ENCODE peak calls at places on chromosomes 12 and 14, in seven cellular contexts. One of them, this sample, is unnamed.

GRCh38 chr12:11773889-11774677 is 124.6 kb downstream of the ETV6 start:
- DNase-seq in trophoblast cell: no peak
- DNase-seq in neuronal stem cell: no peak
- DNase-seq in IMR-90: no peak
- DNase-seq in mesenchymal stem cell: no peak
- DNase-seq in H1: no peak
- DNase-seq in H9: no peak
- DNase-seq in this sample: no peak

GRCh38 chr12:60148109-60148508 is 552.3 kb downstream of the SLC16A7 start:
- DNase-seq in H1: no peak
- DNase-seq in H9: no peak
- DNase-seq in IMR-90: peak
- DNase-seq in mesenchymal stem cell: peak
- DNase-seq in neuronal stem cell: no peak
- DNase-seq in trophoblast cell: no peak
- DNase-seq in this sample: no peak

GRCh38 chr14:68610251-68610793 is 182.5 kb downstream of the ZFP36L1 start:
- DNase-seq in trophoblast cell: no peak
- DNase-seq in neuronal stem cell: no peak
- DNase-seq in IMR-90: no peak
- DNase-seq in H1: no peak
- DNase-seq in mesenchymal stem cell: no peak
- DNase-seq in H9: no peak
- DNase-seq in this sample: peak

GRCh38 chr12:15525414-15525813 is 203.1 kb downstream of the PTPRO start:
- DNase-seq in trophoblast cell: no peak
- DNase-seq in H1: no peak
- DNase-seq in neuronal stem cell: no peak
- DNase-seq in IMR-90: no peak
- DNase-seq in H9: no peak
- DNase-seq in mesenchymal stem cell: no peak
- DNase-seq in this sample: peak

GRCh38 chr12:71871116-71871515 is 31.6 kb downstream of the TBC1D15 start:
- DNase-seq in neuronal stem cell: no peak
- DNase-seq in mesenchymal stem cell: peak
- DNase-seq in H1: no peak
- DNase-seq in H9: no peak
- DNase-seq in trophoblast cell: no peak
- DNase-seq in IMR-90: peak
- DNase-seq in this sample: no peak

GRCh38 chr12:31817120-31817519 is 88.3 kb upstream of the AMN1 start:
- DNase-seq in neuronal stem cell: no peak
- DNase-seq in H9: no peak
- DNase-seq in trophoblast cell: no peak
- DNase-seq in IMR-90: no peak
- DNase-seq in H1: no peak
- DNase-seq in mesenchymal stem cell: no peak
- DNase-seq in this sample: no peak

GRCh38 chr12:14665354-14666348 is 30.7 kb downstream of the GUCY2C start:
- DNase-seq in mesenchymal stem cell: no peak
- DNase-seq in neuronal stem cell: no peak
- DNase-seq in H9: peak
- DNase-seq in trophoblast cell: peak
- DNase-seq in IMR-90: no peak
- DNase-seq in H1: peak
- DNase-seq in this sample: peak

GRCh38 chr12:80709811-80710726 is 2.6 kb downstream of the MYF6 start:
- DNase-seq in H9: peak
- DNase-seq in neuronal stem cell: peak
- DNase-seq in trophoblast cell: no peak
- DNase-seq in IMR-90: no peak
- DNase-seq in H1: peak
- DNase-seq in mesenchymal stem cell: no peak
- DNase-seq in this sample: peak

GRCh38 chr12:52673216-52673615 is 7.0 kb downstream of the KRT1 start:
- DNase-seq in H9: no peak
- DNase-seq in neuronal stem cell: no peak
- DNase-seq in IMR-90: no peak
- DNase-seq in mesenchymal stem cell: no peak
- DNase-seq in trophoblast cell: peak
- DNase-seq in H1: no peak
- DNase-seq in this sample: no peak

GRCh38 chr14:23099212-23099861 is 4.0 kb downstream of the C14orf119 start:
- DNase-seq in H1: no peak
- DNase-seq in IMR-90: no peak
- DNase-seq in H9: no peak
- DNase-seq in trophoblast cell: no peak
- DNase-seq in neuronal stem cell: no peak
- DNase-seq in mesenchymal stem cell: no peak
- DNase-seq in this sample: no peak

GRCh38 chr14:60867503-60868172 is 113.2 kb downstream of the TRMT5 start:
- DNase-seq in neuronal stem cell: no peak
- DNase-seq in IMR-90: peak
- DNase-seq in H1: no peak
- DNase-seq in trophoblast cell: no peak
- DNase-seq in mesenchymal stem cell: no peak
- DNase-seq in H9: no peak
- DNase-seq in this sample: no peak

GRCh38 chr14:99471731-99472130 is 8.9 kb downstream of the SETD3 start:
- DNase-seq in neuronal stem cell: no peak
- DNase-seq in IMR-90: no peak
- DNase-seq in mesenchymal stem cell: no peak
- DNase-seq in trophoblast cell: no peak
- DNase-seq in H1: no peak
- DNase-seq in H9: no peak
- DNase-seq in this sample: no peak

GRCh38 chr14:89767861-89768268 is 186.7 kb downstream of the EFCAB11 start:
- DNase-seq in H1: no peak
- DNase-seq in H9: peak
- DNase-seq in IMR-90: peak
- DNase-seq in mesenchymal stem cell: peak
- DNase-seq in neuronal stem cell: peak
- DNase-seq in trophoblast cell: peak
- DNase-seq in this sample: peak

GRCh38 chr12:20444595-20445170 is 76.3 kb downstream of the PDE3A start:
- DNase-seq in mesenchymal stem cell: no peak
- DNase-seq in IMR-90: no peak
- DNase-seq in trophoblast cell: no peak
- DNase-seq in H9: no peak
- DNase-seq in neuronal stem cell: no peak
- DNase-seq in H1: no peak
- DNase-seq in this sample: peak

GRCh38 chr12:95820096-95820703 is 29.6 kb upstream of the NTN4 start:
- DNase-seq in H9: no peak
- DNase-seq in neuronal stem cell: no peak
- DNase-seq in mesenchymal stem cell: peak
- DNase-seq in IMR-90: peak
- DNase-seq in H1: no peak
- DNase-seq in trophoblast cell: no peak
- DNase-seq in this sample: peak

GRCh38 chr12:128268348-128268725 is 1.4 kb downstream of the TMEM132C start:
- DNase-seq in IMR-90: no peak
- DNase-seq in neuronal stem cell: no peak
- DNase-seq in H9: peak
- DNase-seq in H1: peak
- DNase-seq in trophoblast cell: no peak
- DNase-seq in mesenchymal stem cell: no peak
- DNase-seq in this sample: peak

GRCh38 chr12:128266086-128266485 is 884 bp upstream of the TMEM132C start:
- DNase-seq in trophoblast cell: no peak
- DNase-seq in neuronal stem cell: no peak
- DNase-seq in H9: peak
- DNase-seq in mesenchymal stem cell: no peak
- DNase-seq in IMR-90: no peak
- DNase-seq in H1: no peak
- DNase-seq in this sample: no peak

GRCh38 chr12:128266559-128267245 is at the start of gene TMEM132C:
- DNase-seq in H1: peak
- DNase-seq in H9: peak
- DNase-seq in IMR-90: no peak
- DNase-seq in mesenchymal stem cell: no peak
- DNase-seq in trophoblast cell: no peak
- DNase-seq in neuronal stem cell: no peak
- DNase-seq in this sample: peak

GRCh38 chr12:128267651-128268347 is 829 bp downstream of the TMEM132C start:
- DNase-seq in IMR-90: no peak
- DNase-seq in neuronal stem cell: no peak
- DNase-seq in H9: peak
- DNase-seq in trophoblast cell: no peak
- DNase-seq in mesenchymal stem cell: no peak
- DNase-seq in H1: peak
- DNase-seq in this sample: peak

GRCh38 chr12:128267246-128267622 is 264 bp downstream of the TMEM132C start:
- DNase-seq in neuronal stem cell: no peak
- DNase-seq in H9: no peak
- DNase-seq in IMR-90: no peak
- DNase-seq in mesenchymal stem cell: no peak
- DNase-seq in H1: no peak
- DNase-seq in trophoblast cell: no peak
- DNase-seq in this sample: no peak
- H2BK5ac ChIP-seq in neuronal stem cell: no peak
- H2BK5ac ChIP-seq in H9: no peak
- H2BK5ac ChIP-seq in IMR-90: no peak
- H2BK5ac ChIP-seq in mesenchymal stem cell: no peak
- H2BK5ac ChIP-seq in H1: no peak
- H2BK5ac ChIP-seq in trophoblast cell: no peak
- H2BK5ac ChIP-seq in this sample: no peak

GRCh38 chr14:35949933-35950332 is 123.8 kb downstream of the BRMS1L start:
- DNase-seq in trophoblast cell: no peak
- DNase-seq in H9: no peak
- DNase-seq in neuronal stem cell: peak
- DNase-seq in IMR-90: no peak
- DNase-seq in mesenchymal stem cell: peak
- DNase-seq in H1: no peak
- DNase-seq in this sample: peak

GRCh38 chr14:35940291-35940690 is 114.2 kb downstream of the BRMS1L start:
- DNase-seq in neuronal stem cell: no peak
- DNase-seq in trophoblast cell: no peak
- DNase-seq in IMR-90: no peak
- DNase-seq in mesenchymal stem cell: peak
- DNase-seq in H9: no peak
- DNase-seq in H1: no peak
- DNase-seq in this sample: no peak

GRCh38 chr14:35944847-35945246 is 118.7 kb downstream of the BRMS1L start:
- DNase-seq in H1: peak
- DNase-seq in neuronal stem cell: no peak
- DNase-seq in trophoblast cell: no peak
- DNase-seq in mesenchymal stem cell: no peak
- DNase-seq in IMR-90: no peak
- DNase-seq in H9: peak
- DNase-seq in this sample: peak
- H2BK5ac ChIP-seq in H1: no peak
- H2BK5ac ChIP-seq in neuronal stem cell: no peak
- H2BK5ac ChIP-seq in trophoblast cell: no peak
- H2BK5ac ChIP-seq in mesenchymal stem cell: no peak
- H2BK5ac ChIP-seq in IMR-90: no peak
- H2BK5ac ChIP-seq in H9: no peak
- H2BK5ac ChIP-seq in this sample: no peak

GRCh38 chr12:50142993-50143392 is 24.2 kb downstream of the CERS5 start:
- DNase-seq in IMR-90: no peak
- DNase-seq in H9: no peak
- DNase-seq in mesenchymal stem cell: no peak
- DNase-seq in H1: no peak
- DNase-seq in trophoblast cell: no peak
- DNase-seq in neuronal stem cell: no peak
- DNase-seq in this sample: no peak

GRCh38 chr12:50149311-50149710 is 17.9 kb downstream of the CERS5 start:
- DNase-seq in trophoblast cell: no peak
- DNase-seq in neuronal stem cell: no peak
- DNase-seq in mesenchymal stem cell: no peak
- DNase-seq in IMR-90: no peak
- DNase-seq in H9: no peak
- DNase-seq in H1: no peak
- DNase-seq in this sample: no peak

GRCh38 chr12:50145439-50145838 is 21.7 kb downstream of the CERS5 start:
- DNase-seq in trophoblast cell: no peak
- DNase-seq in neuronal stem cell: no peak
- DNase-seq in H9: no peak
- DNase-seq in H1: no peak
- DNase-seq in mesenchymal stem cell: no peak
- DNase-seq in IMR-90: no peak
- DNase-seq in this sample: no peak

GRCh38 chr12:50151047-50151687 is 16.0 kb downstream of the CERS5 start:
- DNase-seq in IMR-90: peak
- DNase-seq in trophoblast cell: no peak
- DNase-seq in mesenchymal stem cell: no peak
- DNase-seq in neuronal stem cell: no peak
- DNase-seq in H1: no peak
- DNase-seq in H9: no peak
- DNase-seq in this sample: no peak

DNA sequence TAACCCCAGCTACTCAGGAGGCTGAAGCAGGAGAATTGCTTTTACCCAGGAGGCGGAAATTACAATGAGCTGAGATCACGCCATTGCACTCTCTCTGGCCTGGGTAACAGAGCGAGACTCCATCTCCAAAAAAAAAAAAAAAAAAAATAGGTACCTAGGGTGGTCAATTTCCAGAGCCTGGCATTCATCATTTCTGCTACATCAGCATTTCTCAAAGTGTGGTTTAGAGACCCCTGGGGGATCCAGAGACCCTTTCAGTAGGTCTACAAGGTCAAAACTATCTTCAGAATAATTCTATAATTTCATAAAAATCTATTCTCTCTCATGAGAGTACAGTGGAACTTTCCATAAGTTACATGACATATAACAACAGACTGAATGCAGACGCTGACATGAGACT is 19.9 kb downstream of the CERS5 start:
- DNase-seq in IMR-90: no peak
- DNase-seq in neuronal stem cell: no peak
- DNase-seq in mesenchymal stem cell: no peak
- DNase-seq in H1: no peak
- DNase-seq in H9: no peak
- DNase-seq in trophoblast cell: no peak
- DNase-seq in this sample: peak
- H2BK5ac ChIP-seq in IMR-90: no peak
- H2BK5ac ChIP-seq in neuronal stem cell: no peak
- H2BK5ac ChIP-seq in mesenchymal stem cell: no peak
- H2BK5ac ChIP-seq in H1: no peak
- H2BK5ac ChIP-seq in H9: no peak
- H2BK5ac ChIP-seq in trophoblast cell: no peak
- H2BK5ac ChIP-seq in this sample: no peak

DNA sequence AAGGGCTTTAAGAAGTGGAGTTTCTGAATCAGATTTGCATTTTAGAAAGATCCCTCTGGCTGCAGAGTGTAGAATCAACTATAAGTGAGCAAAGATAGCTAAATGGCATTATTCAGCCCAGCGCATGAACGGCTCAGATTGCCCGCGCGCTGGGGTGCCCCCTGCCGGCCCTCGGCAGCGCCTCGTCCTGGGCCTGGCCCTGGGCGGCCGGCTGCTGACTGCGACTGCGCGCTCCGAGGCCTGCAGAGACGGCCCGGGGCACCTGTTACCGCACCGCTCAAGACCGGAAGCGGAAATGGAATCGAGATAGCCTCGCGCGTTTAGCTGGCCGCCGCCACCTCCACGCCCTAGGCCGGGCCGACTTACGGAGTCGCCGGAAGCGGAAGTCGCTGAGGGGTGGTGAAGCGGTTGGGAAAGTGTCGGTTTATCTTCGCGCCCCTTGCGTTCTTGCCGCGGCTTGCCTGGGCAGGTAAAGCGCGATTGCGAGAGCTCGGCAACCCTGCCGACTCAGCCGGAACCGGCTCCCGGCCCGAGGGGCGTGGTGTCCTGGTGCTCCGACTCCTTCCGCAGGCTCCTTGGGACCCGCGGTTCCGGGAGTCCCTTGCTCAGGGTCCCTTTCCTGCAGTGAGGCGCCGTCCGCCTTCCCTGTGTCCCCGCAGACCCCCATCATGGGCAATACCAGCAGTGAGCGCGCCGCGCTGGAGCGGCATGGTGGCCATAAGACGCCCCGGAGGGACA is at the start of gene PRKAB1:
- DNase-seq in neuronal stem cell: peak
- DNase-seq in mesenchymal stem cell: peak
- DNase-seq in trophoblast cell: peak
- DNase-seq in IMR-90: peak
- DNase-seq in H9: peak
- DNase-seq in H1: peak
- DNase-seq in this sample: peak
- H2BK5ac ChIP-seq in neuronal stem cell: no peak
- H2BK5ac ChIP-seq in mesenchymal stem cell: peak
- H2BK5ac ChIP-seq in trophoblast cell: peak
- H2BK5ac ChIP-seq in IMR-90: peak
- H2BK5ac ChIP-seq in H9: peak
- H2BK5ac ChIP-seq in H1: peak
- H2BK5ac ChIP-seq in this sample: peak

This sample was measured in mesendoderm.